ENCODE peak calls at places on chromosomes 1 and 21, in seven cellular contexts. M is RPMI7951; Q is NCI-H1105 treated with DMSO at 0.1 percent for 48 hours; Y is activated CD4-positive, CD25-positive, alpha-beta regulatory T cell; W is RCC 7860; K is cardiac fibroblast; R is activated naive CD4-positive, alpha-beta T cell. O is an unnamed sample.
A peak's percentile ranks its signal among the peaks of the same experiment; 100 is the strongest.

GRCh38 chr1:67608661-67609571 is 76.1 kb upstream of the GADD45A start:
- DNase-seq in M (no peak), Q (no peak), Y (no peak), W (no peak), K (no peak), R (no peak), O (no peak)

GRCh38 chr1:94805912-94806311 is 14.2 kb upstream of the SLC44A3 start:
- DNase-seq in M (peak; percentile 65), Q (peak; percentile 54), Y (no peak), W (peak; percentile 24), K (peak; percentile 73), R (peak; percentile 14), O (no peak)

GRCh38 chr1:111481387-111482221 is 7.8 kb downstream of the C1orf162 start:
- DNase-seq in M (peak; percentile 67), Q (peak; percentile 18), Y (no peak), W (peak; percentile 45), K (peak; percentile 80), R (peak; percentile 51), O (no peak)

GRCh38 chr1:204709960-204710912 is 24.7 kb upstream of the LRRN2 start:
- DNase-seq in M (no peak), Q (no peak), Y (no peak), W (no peak), K (no peak), R (no peak), O (no peak)

GRCh38 chr1:157504646-157505045 is 47.7 kb downstream of the FCRL5 start:
- DNase-seq in M (peak; percentile 10), Q (no peak), Y (no peak), W (no peak), K (no peak), R (no peak), O (no peak)

GRCh38 chr1:230394741-230395140 is 31.4 kb downstream of the PGBD5 start:
- DNase-seq in M (no peak), Q (no peak), Y (no peak), W (no peak), K (no peak), R (no peak), O (no peak)

GRCh38 chr1:15411593-15412487 is 2.2 kb downstream of the EFHD2 start:
- DNase-seq in M (peak; percentile 74), Q (peak; percentile 17), Y (no peak), W (peak; percentile 86), K (no peak), R (no peak), O (peak; percentile 55)

GRCh38 chr1:236806634-236807033 is 11.5 kb downstream of the MTR start:
- DNase-seq in M (no peak), Q (no peak), Y (no peak), W (no peak), K (no peak), R (no peak), O (no peak)

GRCh38 chr1:106956721-106957120 is 99.8 kb upstream of the PRMT6 start:
- DNase-seq in M (no peak), Q (no peak), Y (no peak), W (no peak), K (no peak), R (no peak), O (no peak)

GRCh38 chr1:46180082-46180616 is 3.9 kb upstream of the P3R3URF start:
- DNase-seq in M (no peak), Q (peak; percentile 28), Y (no peak), W (peak; percentile 31), K (no peak), R (no peak), O (no peak)

GRCh38 chr1:116988908-116989307 is 12.7 kb upstream of the CD101 start:
- DNase-seq in M (peak; percentile 66), Q (no peak), Y (no peak), W (peak; percentile 50), K (no peak), R (no peak), O (no peak)

GRCh38 chr1:58460469-58460868 is 86.1 kb downstream of the OMA1 start:
- DNase-seq in M (peak; percentile 14), Q (no peak), Y (no peak), W (no peak), K (peak; percentile 12), R (no peak), O (no peak)

GRCh38 chr1:1253972-1254666 is 7.6 kb upstream of the C1QTNF12 start:
- DNase-seq in M (no peak), Q (no peak), Y (no peak), W (no peak), K (no peak), R (no peak), O (no peak)

GRCh38 chr21:34970566-34970965 is 78.5 kb downstream of the RUNX1 start:
- DNase-seq in M (no peak), Q (no peak), Y (no peak), W (no peak), K (no peak), R (no peak), O (no peak)

GRCh38 chr1:77060000-77060399 is 159.2 kb downstream of the PIGK start:
- DNase-seq in M (no peak), Q (no peak), Y (no peak), W (no peak), K (no peak), R (no peak), O (no peak)

GRCh38 chr1:15174615-15174983 is 21.1 kb downstream of the TMEM51 start:
- DNase-seq in M (no peak), Q (no peak), Y (no peak), W (no peak), K (no peak), R (no peak), O (no peak)

GRCh38 chr1:77925536-77925935 is 37.1 kb downstream of the NEXN start:
- DNase-seq in M (no peak), Q (no peak), Y (no peak), W (no peak), K (peak; percentile 68), R (no peak), O (no peak)

GRCh38 chr1:162302660-162303344 is 73.9 kb downstream of the SPATA46 start:
- DNase-seq in M (no peak), Q (no peak), Y (no peak), W (no peak), K (peak; percentile 17), R (no peak), O (no peak)